ENCODE peak calls at places on chromosomes 7 and 10, in seven cellular contexts. N is brain microvascular endothelial cell, O is tibial artery, H is GM23338, T is lung, P is mucosa of descending colon, K is cardiac muscle cell. M is an unnamed sample.
A peak's percentile ranks its signal among the peaks of the same experiment; 100 is the strongest.

GRCh38 chr7:96998765-96999164 is 6.6 kb upstream of the DLX6 start:
- DNase-seq in N (no peak), O (no peak), T (no peak), K (no peak), H (peak; percentile 70), P (no peak), M (peak; percentile 53)

GRCh38 chr10:87790185-87790584 is 27.8 kb downstream of the ATAD1 start:
- DNase-seq in O (no peak), K (no peak), T (no peak), N (no peak), H (no peak), P (no peak), M (no peak)

GRCh38 chr10:118725784-118726507 is 28.8 kb downstream of the CACUL1 start:
- DNase-seq in O (no peak), N (peak; percentile 13), P (no peak), H (no peak), T (no peak), K (no peak), M (no peak)

GRCh38 chr10:105872665-105873064 is 1231.6 kb downstream of the SORCS3 start:
- DNase-seq in O (no peak), H (peak; percentile 39), N (no peak), K (no peak), T (no peak), P (no peak), M (no peak)

GRCh38 chr10:14186245-14186644 is 144.5 kb downstream of the FRMD4A start:
- DNase-seq in O (no peak), N (peak; percentile 51), K (no peak), P (no peak), H (peak; percentile 58), T (no peak), M (no peak)

GRCh38 chr7:105707967-105708580 is 126.8 kb upstream of the EFCAB10 start:
- DNase-seq in H (no peak), N (no peak), O (no peak), P (no peak), K (no peak), T (no peak), M (no peak)

GRCh38 chr7:52940511-52940910 is 94.9 kb upstream of the POM121L12 start:
- DNase-seq in K (no peak), T (no peak), H (no peak), N (no peak), P (no peak), O (no peak), M (no peak)

GRCh38 chr10:123331438-123331837 is 177.2 kb downstream of the BUB3 start:
- DNase-seq in N (no peak), K (no peak), H (no peak), T (no peak), O (no peak), P (no peak), M (no peak)

GRCh38 chr7:155705656-155706360 is 61.3 kb downstream of the RBM33 start:
- DNase-seq in H (no peak), T (no peak), N (no peak), P (no peak), O (no peak), K (no peak), M (no peak)

GRCh38 chr10:79905322-79906314 is 43.3 kb downstream of the SFTPD start:
- DNase-seq in O (no peak), K (peak; percentile 5), N (peak; percentile 24), P (no peak), T (no peak), H (no peak), M (no peak)

GRCh38 chr7:47601119-47601880 is 19.4 kb upstream of the TNS3 start:
- DNase-seq in N (peak; percentile 83), P (no peak), T (no peak), K (no peak), O (no peak), H (no peak), M (no peak)

GRCh38 chr10:103542764-103543616 is 49.5 kb downstream of the NEURL1 start:
- DNase-seq in O (no peak), N (peak; percentile 12), T (no peak), H (peak; percentile 82), P (no peak), K (peak; percentile 49), M (no peak)

GRCh38 chr7:70325509-70326101 is 727.3 kb downstream of the AUTS2 start:
- DNase-seq in T (no peak), H (no peak), P (no peak), K (no peak), O (no peak), N (peak; percentile 25), M (no peak)

GRCh38 chr7:22452142-22452763 is 47.7 kb downstream of the STEAP1B start:
- DNase-seq in T (peak; percentile 49), P (no peak), H (peak; percentile 95), O (no peak), K (peak; percentile 67), N (peak; percentile 26), M (no peak)

GRCh38 chr10:19915816-19916215 is 99.6 kb downstream of the PLXDC2 start:
- DNase-seq in H (no peak), T (no peak), O (no peak), K (no peak), N (no peak), P (no peak), M (no peak)

GRCh38 chr10:24721254-24722106 is 2.2 kb downstream of the ARHGAP21 start:
- DNase-seq in H (peak; percentile 59), T (peak; percentile 38), K (peak; percentile 44), O (peak; percentile 49), P (peak; percentile 66), N (no peak), M (peak; percentile 92)

GRCh38 chr10:34581871-34582532 is 233.1 kb downstream of the PARD3 start:
- DNase-seq in H (no peak), O (no peak), P (no peak), K (no peak), T (no peak), N (no peak), M (no peak)

GRCh38 chr10:112080284-112080683 is 103.3 kb downstream of the GPAM start:
- DNase-seq in O (no peak), H (peak; percentile 12), N (no peak), T (no peak), P (no peak), K (no peak), M (no peak)

GRCh38 chr7:121385800-121386179 is 10.3 kb downstream of the FAM3C start:
- DNase-seq in K (peak; percentile 34), T (no peak), P (no peak), H (no peak), N (no peak), O (no peak), M (no peak)

GRCh38 chr10:43177588-43177987 is 39.3 kb downstream of the CSGALNACT2 start:
- DNase-seq in P (no peak), K (no peak), N (no peak), H (no peak), T (no peak), O (no peak), M (no peak)

GRCh38 chr7:130865408-130866236 is 131.6 kb upstream of the KLF14 start:
- DNase-seq in O (no peak), T (no peak), P (no peak), H (peak; percentile 83), N (no peak), K (peak; percentile 71), M (no peak)
- TF ChIP-seq CTCF in O (no peak), T (no peak), P (no peak), H (no peak), N (peak; percentile 43), K (peak; percentile 2), M (no peak)

DNA sequence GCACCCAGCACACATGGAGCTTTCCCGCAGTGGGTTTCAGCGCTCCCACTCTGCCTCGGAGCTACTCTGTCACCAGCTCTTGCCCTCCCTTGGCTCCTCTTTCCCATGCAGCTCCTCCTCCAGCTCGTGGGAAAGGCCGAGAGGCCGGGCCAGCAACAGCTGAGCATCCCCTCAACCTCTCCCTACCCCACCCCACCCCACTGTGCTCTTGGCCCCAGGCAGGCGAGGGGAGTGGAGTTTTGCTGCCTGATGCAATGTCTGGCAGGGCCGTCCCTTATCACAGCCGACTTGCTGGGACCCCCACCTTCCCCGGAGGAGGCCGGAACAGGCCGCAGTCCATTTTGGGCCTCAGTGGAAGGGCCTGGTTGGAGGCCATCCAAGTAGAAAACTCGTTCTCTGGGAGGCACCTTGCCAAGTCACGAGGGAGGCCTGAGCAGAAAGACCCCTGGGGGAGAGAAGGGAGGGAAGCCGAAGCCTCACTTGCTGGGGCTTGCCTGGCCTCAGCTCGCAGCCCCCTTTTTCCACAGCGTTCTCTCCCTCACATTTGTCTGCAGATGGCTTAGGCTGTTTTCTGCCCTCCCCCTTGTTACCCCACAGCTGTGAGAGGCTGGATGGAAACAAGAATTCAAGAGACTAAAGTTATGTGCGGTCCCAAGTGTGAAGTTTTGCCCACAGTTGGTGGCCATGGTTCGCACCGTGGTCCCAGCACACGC is 35.3 kb downstream of the CHST3 start:
- DNase-seq in K (no peak), O (peak; percentile 74), T (peak; percentile 46), H (peak; percentile 22), P (peak; percentile 77), N (peak; percentile 65), M (no peak)
- H3K4me3 ChIP-seq in K (no peak overlapping the region), O (peak overlapping the region; percentile 19), T (no peak overlapping the region), H (no peak overlapping the region), P (no peak overlapping the region), N (no peak overlapping the region), M (no peak overlapping the region)

GRCh38 chr7:142777318-142777717 is 6.5 kb downstream of the PRSS2 start:
- DNase-seq in N (no peak), T (no peak), K (no peak), O (no peak), H (no peak), P (no peak), M (no peak)
- TF ChIP-seq CTCF in N (no peak), T (no peak), K (no peak), O (no peak), H (no peak), P (no peak), M (no peak)

DNA sequence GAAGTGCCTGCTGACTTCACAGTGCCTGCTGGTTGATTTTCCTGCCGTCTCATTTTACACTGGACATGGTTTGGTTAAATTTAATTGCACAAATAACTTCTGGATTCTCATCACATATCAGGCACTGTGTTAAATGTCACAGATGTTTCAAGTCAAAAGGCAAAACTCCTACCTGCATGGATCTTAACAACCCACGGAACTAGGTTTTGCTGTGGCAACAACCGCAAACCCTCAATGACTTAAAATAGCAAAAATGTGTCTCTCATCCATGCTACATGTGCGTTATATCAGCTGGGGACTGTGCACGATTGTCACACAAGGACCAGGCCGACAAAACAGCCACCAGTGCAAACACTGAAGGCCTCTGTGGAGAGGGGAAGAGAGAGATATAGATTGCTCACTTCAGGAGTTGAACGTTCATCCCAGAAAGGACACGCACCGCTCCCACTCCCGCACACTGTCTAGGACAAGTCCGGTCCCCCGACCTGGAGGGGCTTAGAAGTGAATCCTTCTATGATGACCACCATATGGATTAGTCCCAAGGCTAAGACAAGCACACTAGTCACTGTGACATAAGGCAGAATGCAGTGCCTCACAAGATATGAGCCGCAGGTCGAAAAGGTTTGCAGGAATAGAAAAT is 233.3 kb downstream of the SKAP2 start:
- DNase-seq in P (no peak), O (no peak), T (no peak), H (no peak), K (no peak), N (no peak), M (no peak)
- H3K4me3 ChIP-seq in P (no peak overlapping the region), O (no peak overlapping the region), T (no peak overlapping the region), H (no peak overlapping the region), K (no peak overlapping the region), N (no peak overlapping the region), M (no peak overlapping the region)

M was measured in esophagus muscularis mucosa.